ENCODE peak calls at places on chromosomes 2 and 18, in five cellular contexts. R, V, L, N and E are unnamed samples. For H3K27me3, the result is how much of the 10 kb centered on the place peaks cover.

GRCh38 chr2:100856732-100857131 is 36.8 kb downstream of the NPAS2 start:
- DNase-seq in R (peak), N (no peak), L (no peak), V (no peak), E (no peak)

GRCh38 chr2:62660582-62661262 is 44.8 kb upstream of the EHBP1 start:
- DNase-seq in V (no peak), N (no peak), R (no peak), L (no peak), E (no peak)

GRCh38 chr2:163733301-163733938 is 2.4 kb downstream of the FIGN start:
- DNase-seq in L (no peak), V (peak), R (no peak), N (no peak), E (no peak)

GRCh38 chr18:48997985-48998831 is 47.4 kb upstream of the SMAD7 start:
- DNase-seq in R (no peak), V (peak), L (peak), N (no peak), E (peak)

GRCh38 chr2:160252278-160252887 is 52.3 kb upstream of the ITGB6 start:
- DNase-seq in V (peak), L (peak), R (no peak), N (no peak), E (no peak)

GRCh38 chr2:217743407-217743806 is 259.4 kb downstream of the TNS1 start:
- DNase-seq in V (no peak), N (no peak), L (no peak), R (no peak), E (no peak)

GRCh38 chr18:28147674-28148171 is 29.2 kb downstream of the CDH2 start:
- DNase-seq in V (no peak), R (no peak), L (no peak), N (no peak), E (no peak)

GRCh38 chr2:111122631-111123421 is 2.1 kb downstream of the BCL2L11 start:
- DNase-seq in V (peak), L (no peak), N (peak), R (peak), E (peak)

GRCh38 chr2:205482399-205483065 is 199.8 kb upstream of the NRP2 start:
- DNase-seq in R (no peak), N (no peak), V (no peak), L (no peak), E (no peak)
- H3K4me3 ChIP-seq in R (no peak), N (no peak), V (no peak), L (no peak), E (no peak)

GRCh38 chr2:180366481-180366880 is 359.4 kb upstream of the CWC22 start:
- DNase-seq in L (no peak), R (no peak), N (no peak), V (no peak), E (no peak)
- H3K27ac ChIP-seq in L (no peak), R (no peak), N (no peak), V (no peak), E (no peak)

GRCh38 chr18:79523738-79524180 is 128.0 kb downstream of the NFATC1 start:
- DNase-seq in V (no peak), L (no peak), N (peak), R (peak), E (peak)
- H3K27me3 ChIP-seq in V (under half), L (under half), N (under half), R (under half), E (under half)

GRCh38 chr2:15938803-15939555 is 1.4 kb upstream of the MYCN start:
- DNase-seq in N (no peak), L (no peak), R (no peak), V (no peak), E (no peak)
- H3K4me3 ChIP-seq in N (no peak), L (peak), R (no peak), V (peak), E (peak)

DNA sequence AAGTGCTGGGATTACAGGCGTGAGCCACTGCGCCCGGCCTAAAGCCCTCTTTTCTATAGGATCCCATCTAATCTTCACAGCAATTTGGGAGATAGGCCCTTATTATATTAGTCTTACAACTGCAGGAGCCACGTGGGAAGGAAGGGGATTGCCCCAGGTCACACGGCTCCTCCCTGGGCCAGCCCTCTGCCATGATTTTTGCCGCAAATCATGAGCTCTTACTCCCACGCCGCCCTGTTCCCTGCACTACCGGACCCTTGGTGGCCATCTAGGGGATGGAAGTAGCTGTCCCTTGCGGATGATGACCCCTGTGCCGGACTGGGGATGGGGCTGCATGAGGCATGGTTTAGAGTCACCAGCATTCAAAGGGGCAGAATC is 28.4 kb upstream of the PTMA start:
- DNase-seq in L (no peak), V (no peak), N (no peak), R (no peak), E (no peak)
- H3K27ac ChIP-seq in L (peak), V (peak), N (no peak), R (peak), E (peak)

GRCh38 chr2:33111002-33111446 is 164.3 kb downstream of the LTBP1 start:
- DNase-seq in V (no peak), N (no peak), L (no peak), R (no peak), E (no peak)

GRCh38 chr2:33115728-33116127 is 169.0 kb downstream of the LTBP1 start:
- DNase-seq in L (no peak), N (no peak), R (no peak), V (no peak), E (no peak)

GRCh38 chr2:33118648-33119047 is 171.9 kb downstream of the LTBP1 start:
- DNase-seq in L (no peak), R (no peak), V (no peak), N (no peak), E (no peak)

GRCh38 chr2:33116799-33117198 is 170.0 kb downstream of the LTBP1 start:
- DNase-seq in V (no peak), N (no peak), L (no peak), R (no peak), E (no peak)

DNA sequence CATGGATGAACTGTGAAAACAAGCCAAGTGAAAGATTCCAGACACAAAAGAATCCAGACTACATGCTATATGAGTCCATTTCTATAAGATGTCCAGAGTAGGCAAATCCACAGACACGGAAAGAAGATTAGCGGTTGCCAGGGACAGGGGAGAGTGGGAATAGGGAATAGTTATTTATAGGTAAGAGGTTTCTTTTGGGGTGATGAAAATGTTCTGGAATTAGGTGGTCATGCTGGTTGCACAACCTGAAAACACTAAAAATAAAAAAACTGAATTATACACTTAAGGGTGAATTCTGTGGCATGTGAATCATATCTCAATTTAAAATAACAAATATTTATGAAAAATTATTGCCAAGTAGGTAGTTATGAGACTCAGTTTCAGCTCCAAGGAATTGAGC is 168.4 kb downstream of the LTBP1 start:
- DNase-seq in L (no peak), N (no peak), R (no peak), V (no peak), E (no peak)
- H3K27me3 ChIP-seq in L (under half), N (under half), R (under half), V (under half), E (under half)

GRCh38 chr18:62982600-62983251 is 267.4 kb downstream of the PHLPP1 start:
- DNase-seq in L (peak), R (peak), V (peak), N (peak), E (no peak)
- H3K4me3 ChIP-seq in L (no peak), R (no peak), V (no peak), N (no peak), E (no peak)

DNA sequence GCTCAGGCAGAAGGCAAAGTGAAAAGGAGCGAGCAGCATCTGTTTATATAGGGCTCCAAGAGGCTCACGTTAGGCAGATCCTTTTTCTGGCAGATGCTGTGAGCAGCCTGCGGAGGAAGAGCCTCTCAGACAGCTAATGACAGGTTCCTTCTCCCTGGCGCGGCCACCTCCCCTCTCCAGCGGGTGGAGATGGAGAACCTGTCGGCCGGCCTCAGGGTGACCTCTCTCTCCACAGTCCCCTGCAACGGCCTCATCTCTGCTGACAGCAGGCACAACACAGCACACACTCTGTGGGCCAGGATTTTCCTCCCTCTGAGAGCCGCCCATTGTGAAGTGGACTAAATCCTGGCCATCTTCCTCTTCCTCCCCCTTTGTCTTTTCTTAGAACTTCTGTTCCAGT is 119.8 kb downstream of the PRKCE start:
- DNase-seq in N (no peak), V (peak), R (no peak), L (no peak), E (peak)
- H3K27ac ChIP-seq in N (no peak), V (peak), R (no peak), L (no peak), E (peak)